ENCODE peak calls at places on chromosomes 16 and 17, in five cellular contexts. O is hepatocyte, S is GM23248, B is HCT116, M is GM23338. K is an unnamed sample. For H3K79me2, the result is how much of the 10 kb centered on the place peaks cover.

GRCh38 chr17:54372071-54372720 is 528.5 kb upstream of the TOM1L1 start:
- DNase-seq in S (no peak), B (no peak), O (no peak), M (peak), K (no peak)

GRCh38 chr17:59392973-59393679 is 61.7 kb downstream of the YPEL2 start:
- DNase-seq in M (no peak), B (no peak), O (no peak), S (no peak), K (no peak)

GRCh38 chr17:82114447-82114846 is 16.4 kb upstream of the FASN start:
- DNase-seq in M (no peak), B (no peak), O (no peak), S (no peak), K (no peak)

GRCh38 chr16:68309798-68310197 is 948 bp downstream of the SLC7A6OS start:
- DNase-seq in S (no peak), O (no peak), M (no peak), B (no peak), K (peak)

GRCh38 chr17:67067571-67068517 is 23.5 kb downstream of the CACNG1 start:
- DNase-seq in B (no peak), S (no peak), M (no peak), O (no peak), K (no peak)

GRCh38 chr16:84223456-84223855 is 16.4 kb downstream of the KCNG4 start:
- DNase-seq in O (no peak), M (no peak), S (peak), B (no peak), K (no peak)

GRCh38 chr16:19555938-19556778 is 655 bp downstream of the VPS35L start:
- DNase-seq in O (peak), M (peak), S (peak), B (peak), K (peak)

GRCh38 chr17:68196394-68197090 is 51.3 kb upstream of the AMZ2 start:
- DNase-seq in M (no peak), O (peak), S (peak), B (no peak), K (no peak)

GRCh38 chr17:64092952-64093451 is 36.9 kb downstream of the ERN1 start:
- DNase-seq in O (peak), M (no peak), B (no peak), S (no peak), K (peak)

GRCh38 chr16:35711958-35712357 is 2252.5 kb downstream of the TP53TG3F start:
- DNase-seq in O (no peak), S (no peak), B (no peak), M (no peak), K (no peak)

GRCh38 chr17:79695293-79696158 is 35.2 kb upstream of the ENPP7 start:
- DNase-seq in O (no peak), M (no peak), S (peak), B (no peak), K (no peak)

GRCh38 chr17:50267074-50267841 is 7.0 kb upstream of the TMEM92 start:
- DNase-seq in S (peak), O (peak), M (no peak), B (no peak), K (no peak)

GRCh38 chr17:4375039-4375748 is 8.7 kb upstream of the UBE2G1 start:
- DNase-seq in O (no peak), S (no peak), B (no peak), M (no peak), K (peak)

GRCh38 chr17:44867841-44868240 is 20.2 kb downstream of the HIGD1B start:
- DNase-seq in B (no peak), O (no peak), M (no peak), S (no peak), K (no peak)

GRCh38 chr16:75420987-75421819 is 12.1 kb downstream of the CFDP1 start:
- DNase-seq in O (peak), M (peak), S (peak), B (no peak), K (no peak)
- H3K79me2 ChIP-seq in O (half or more), M (half or more), S (half or more), B (half or more), K (under half)

DNA sequence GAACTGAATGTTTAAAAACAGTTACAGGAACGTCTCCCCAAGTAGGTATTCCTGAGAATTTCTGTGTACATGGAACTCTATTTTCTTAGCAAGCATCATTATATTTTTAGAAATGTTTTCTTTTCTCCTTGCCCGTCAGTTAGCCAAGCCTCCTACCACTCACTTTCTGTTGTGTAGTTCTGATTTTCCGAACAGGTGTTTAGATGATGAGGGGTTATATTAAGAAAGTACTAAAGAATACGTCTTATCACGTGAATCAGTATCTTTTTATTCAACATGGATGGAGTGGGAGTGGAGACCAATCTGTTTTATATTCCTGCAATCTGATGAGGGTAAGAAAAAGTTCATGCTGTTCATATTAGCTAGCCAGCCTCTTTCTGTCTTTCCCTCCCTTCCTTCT is 29.4 kb downstream of the MSI2 start:
- DNase-seq in O (no peak), S (no peak), B (no peak), M (no peak), K (peak)
- H3K79me2 ChIP-seq in O (half or more), S (under half), B (under half), M (under half), K (half or more)

DNA sequence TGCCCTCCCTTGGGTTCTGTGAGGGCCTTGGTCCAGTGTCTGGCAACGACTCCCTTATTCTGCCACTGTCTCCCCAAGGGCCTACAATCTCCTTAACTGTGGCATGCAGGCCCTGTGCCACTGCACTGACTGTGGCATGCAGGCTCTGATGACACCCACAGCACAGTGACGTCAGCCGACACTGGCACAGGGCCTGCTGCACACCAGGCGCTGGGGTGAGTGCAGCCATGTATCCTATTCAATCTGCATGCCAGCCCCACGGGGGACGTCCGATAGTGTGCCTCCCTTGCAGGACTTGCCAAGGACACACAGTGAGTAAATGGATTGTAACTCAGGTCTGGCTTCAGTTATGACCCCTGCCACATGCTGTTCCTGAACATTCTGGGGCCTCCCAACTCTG is 39.8 kb upstream of the RASD1 start:
- DNase-seq in B (no peak), M (no peak), O (no peak), S (peak), K (no peak)
- H3K79me2 ChIP-seq in B (under half), M (under half), O (under half), S (under half), K (under half)

DNA sequence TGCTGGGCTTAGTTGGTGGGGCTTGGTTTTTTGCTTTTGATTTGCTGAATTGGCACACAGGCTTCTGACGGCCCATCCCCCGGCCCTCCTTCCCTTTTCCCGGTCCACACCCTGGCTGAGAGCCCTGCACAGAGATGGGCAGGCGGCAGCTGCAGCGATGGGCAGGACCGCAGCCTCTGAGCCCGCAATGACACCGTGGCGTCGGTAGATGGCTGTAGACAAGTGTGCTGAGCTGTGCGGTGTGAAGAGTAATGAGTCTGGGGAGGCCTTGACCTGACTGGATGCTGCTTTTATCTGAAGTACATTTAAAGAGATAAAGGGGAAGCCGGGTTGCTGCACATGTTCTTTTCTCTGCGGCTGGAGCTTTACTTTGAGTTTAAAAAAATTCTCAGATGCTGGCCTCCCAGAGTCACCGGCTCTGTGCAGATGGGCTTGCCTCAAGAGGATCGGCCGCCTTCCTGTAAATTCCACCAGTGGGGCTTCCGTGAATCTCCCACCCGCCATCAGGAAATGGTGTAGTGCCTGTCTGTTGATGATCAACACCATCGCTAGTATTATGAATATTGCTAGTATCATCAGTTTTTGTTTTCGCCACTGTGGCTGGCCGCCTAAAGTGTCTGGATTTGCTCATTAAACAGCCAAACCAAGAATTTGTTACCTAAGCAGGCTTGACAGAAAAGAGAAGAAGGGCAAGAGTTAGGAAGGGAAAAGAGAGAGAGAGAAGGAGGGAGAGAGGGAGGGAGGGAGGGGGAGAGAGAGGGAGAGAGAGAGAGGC is 245.6 kb upstream of the RBFOX1 start:
- DNase-seq in S (no peak), B (no peak), O (peak), M (peak), K (no peak)
- H3K79me2 ChIP-seq in S (under half), B (under half), O (under half), M (under half), K (under half)

GRCh38 chr17:74856113-74856512 is 3.6 kb downstream of the GRIN2C start:
- DNase-seq in O (no peak), M (no peak), B (no peak), S (no peak), K (peak)

GRCh38 chr17:74853669-74854068 is 6.0 kb downstream of the GRIN2C start:
- DNase-seq in O (no peak), M (no peak), S (no peak), B (no peak), K (no peak)

GRCh38 chr17:74853048-74853397 is 6.7 kb downstream of the GRIN2C start:
- DNase-seq in S (no peak), M (no peak), B (no peak), O (no peak), K (no peak)

GRCh38 chr17:74855323-74855722 is 4.4 kb downstream of the GRIN2C start:
- DNase-seq in O (no peak), S (no peak), B (no peak), M (no peak), K (no peak)

GRCh38 chr17:74854792-74855191 is 4.9 kb downstream of the GRIN2C start:
- DNase-seq in M (no peak), S (no peak), O (no peak), B (no peak), K (no peak)
- H3K79me2 ChIP-seq in M (under half), S (under half), O (under half), B (under half), K (under half)